ENCODE peak calls at places on chromosomes 5 and 9, in six cellular contexts. K, T, V, I, H and F are unnamed samples.

GRCh38 chr9:14563902-14564578 is 129.2 kb downstream of the ZDHHC21 start:
- DNase-seq in K (no peak), T (no peak), V (no peak), I (no peak), H (no peak), F (no peak)

GRCh38 chr5:142385194-142385593 is 60.4 kb upstream of the SPRY4 start:
- DNase-seq in K (no peak), T (no peak), V (no peak), I (no peak), H (no peak), F (no peak)

GRCh38 chr5:33662721-33663435 is 222.1 kb downstream of the TARS1 start:
- DNase-seq in K (no peak), T (no peak), V (no peak), I (no peak), H (no peak), F (no peak)

GRCh38 chr9:96100385-96100978 is 201.5 kb downstream of the HSD17B3 start:
- DNase-seq in K (no peak), T (no peak), V (no peak), I (no peak), H (no peak), F (no peak)

GRCh38 chr5:164091836-164092235 is 586.4 kb downstream of the MAT2B start:
- DNase-seq in K (no peak), T (no peak), V (no peak), I (no peak), H (no peak), F (no peak)

GRCh38 chr5:23639326-23639725 is 131.9 kb downstream of the PRDM9 start:
- DNase-seq in K (no peak), T (no peak), V (no peak), I (no peak), H (no peak), F (no peak)

GRCh38 chr9:10479172-10479571 is 133.6 kb downstream of the PTPRD start:
- DNase-seq in K (no peak), T (no peak), V (no peak), I (no peak), H (no peak), F (no peak)

GRCh38 chr5:172492991-172493390 is 38.7 kb upstream of the SH3PXD2B start:
- DNase-seq in K (no peak), T (no peak), V (no peak), I (no peak), H (peak; percentile 6), F (no peak)

GRCh38 chr9:121196389-121196788 is 5.3 kb downstream of the RAB14 start:
- DNase-seq in K (no peak), T (no peak), V (no peak), I (no peak), H (no peak), F (no peak)

GRCh38 chr9:92146610-92147009 is 31.4 kb upstream of the SPTLC1 start:
- DNase-seq in K (no peak), T (no peak), V (no peak), I (no peak), H (no peak), F (no peak)

GRCh38 chr5:160423025-160423554 is 1.4 kb downstream of the PTTG1 start:
- DNase-seq in K (no peak), T (no peak), V (no peak), I (no peak), H (no peak), F (no peak)

GRCh38 chr5:139207302-139208000 is 9.3 kb upstream of the SIL1 start:
- DNase-seq in K (no peak), T (no peak), V (no peak), I (no peak), H (no peak), F (no peak)

GRCh38 chr9:92295827-92296258 is 2.3 kb upstream of the IARS1 start:
- DNase-seq in K (no peak), T (no peak), V (no peak), I (no peak), H (no peak), F (no peak)

GRCh38 chr5:12320331-12320730 is 416.1 kb upstream of the CTNND2 start:
- DNase-seq in K (no peak), T (no peak), V (no peak), I (no peak), H (no peak), F (no peak)

GRCh38 chr5:4520557-4520956 is 619.6 kb upstream of the ADAMTS16 start:
- DNase-seq in K (no peak), T (no peak), V (no peak), I (no peak), H (no peak), F (no peak)

GRCh38 chr9:15484802-15485201 is 26.0 kb downstream of the PSIP1 start:
- DNase-seq in K (no peak), T (no peak), V (no peak), I (no peak), H (no peak), F (no peak)

GRCh38 chr9:104494808-104495207 is 9.3 kb upstream of the OR13F1 start:
- DNase-seq in K (no peak), T (no peak), V (no peak), I (no peak), H (no peak), F (no peak)

GRCh38 chr9:4832786-4833579 is 40.2 kb downstream of the RCL1 start:
- DNase-seq in K (no peak), T (peak; percentile 70), V (no peak), I (no peak), H (no peak), F (no peak)

GRCh38 chr5:154654484-154655375 is 100.4 kb upstream of the LARP1 start:
- DNase-seq in K (no peak), T (no peak), V (no peak), I (no peak), H (no peak), F (no peak)

GRCh38 chr9:37121881-37122280 is 1.5 kb downstream of the ZCCHC7 start:
- DNase-seq in K (no peak), T (no peak), V (no peak), I (no peak), H (no peak), F (no peak)

GRCh38 chr5:176364765-176365662 is at the start of gene ARL10:
- DNase-seq in K (peak; percentile 48), T (no peak), V (peak; percentile 36), I (peak; percentile 46), H (peak; percentile 47), F (peak; percentile 5)

GRCh38 chr5:150783422-150783928 is 4.9 kb downstream of the SMIM3 start:
- DNase-seq in K (peak; percentile 35), T (no peak), V (peak; percentile 83), I (no peak), H (peak; percentile 82), F (peak; percentile 75)

GRCh38 chr9:96327694-96328352 is 25.8 kb upstream of the HSD17B3 start:
- DNase-seq in K (no peak), T (peak; percentile 44), V (peak; percentile 55), I (peak; percentile 38), H (peak; percentile 24), F (peak; percentile 19)

GRCh38 chr9:130042406-130042930 is 521 bp downstream of the FNBP1 start:
- DNase-seq in K (peak; percentile 26), T (peak; percentile 39), V (no peak), I (peak; percentile 9), H (peak; percentile 37), F (peak; percentile 38)

GRCh38 chr9:130042931-130043653 is at the start of gene FNBP1:
- DNase-seq in K (peak; percentile 83), T (peak; percentile 83), V (peak; percentile 82), I (peak; percentile 83), H (peak; percentile 88), F (peak; percentile 82)

GRCh38 chr9:130039504-130040147 is 3.4 kb downstream of the FNBP1 start:
- DNase-seq in K (no peak), T (no peak), V (peak; percentile 49), I (no peak), H (no peak), F (no peak)

GRCh38 chr9:130041648-130042405 is 1.2 kb downstream of the FNBP1 start:
- DNase-seq in K (peak; percentile 22), T (no peak), V (no peak), I (peak; percentile 17), H (peak; percentile 29), F (no peak)

GRCh38 chr9:130040901-130041647 is 1.9 kb downstream of the FNBP1 start:
- DNase-seq in K (no peak), T (no peak), V (no peak), I (no peak), H (no peak), F (no peak)
- H3K4me3 ChIP-seq in K (peak overlapping the region; percentile 99), T (no peak overlapping the region), V (peak overlapping the region; percentile 89), I (peak overlapping the region; percentile 86), H (no peak overlapping the region), F (peak overlapping the region; percentile 89)

GRCh38 chr9:128321343-128321742 is 904 bp downstream of the TRUB2 start:
- DNase-seq in K (no peak), T (no peak), V (no peak), I (no peak), H (no peak), F (no peak)
- H3K4me3 ChIP-seq in K (peak overlapping the region; percentile 86), T (peak overlapping the region; percentile 74), V (no peak overlapping the region), I (peak overlapping the region; percentile 70), H (no peak overlapping the region), F (no peak overlapping the region)

GRCh38 chr5:138111937-138112336 is 27.3 kb downstream of the NME5 start:
- DNase-seq in K (no peak), T (no peak), V (no peak), I (no peak), H (no peak), F (no peak)

GRCh38 chr5:138107213-138107612 is 23.4 kb downstream of the WNT8A start:
- DNase-seq in K (no peak), T (no peak), V (no peak), I (no peak), H (no peak), F (no peak)

GRCh38 chr5:138109463-138110265 is 25.8 kb downstream of the WNT8A start:
- DNase-seq in K (no peak), T (no peak), V (no peak), I (no peak), H (no peak), F (no peak)

GRCh38 chr5:138110266-138110963 is 26.6 kb downstream of the WNT8A start:
- DNase-seq in K (no peak), T (no peak), V (no peak), I (peak; percentile 18), H (no peak), F (peak; percentile 30)

DNA sequence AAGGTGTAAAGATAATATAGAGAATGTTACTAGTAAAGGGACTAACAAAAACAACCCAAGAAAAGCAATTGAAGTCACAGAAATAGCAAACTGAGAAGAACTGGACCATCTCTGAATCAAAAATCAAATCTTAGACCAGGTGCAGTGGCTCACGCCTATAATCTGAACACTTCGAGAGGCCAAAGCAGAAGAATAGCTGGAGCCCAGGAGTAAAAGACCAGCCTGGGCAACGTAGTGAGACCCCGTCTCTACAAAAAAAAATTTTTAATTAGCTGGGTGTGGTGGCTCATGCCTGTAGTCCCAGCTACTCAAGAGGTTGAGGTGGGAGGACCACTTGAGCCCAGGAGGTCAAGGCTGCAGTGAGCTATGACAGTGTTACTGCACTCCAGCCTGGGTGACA is 27.3 kb downstream of the WNT8A start:
- DNase-seq in K (no peak), T (no peak), V (no peak), I (no peak), H (no peak), F (no peak)
- H3K4me3 ChIP-seq in K (no peak overlapping the region), T (no peak overlapping the region), V (no peak overlapping the region), I (no peak overlapping the region), H (no peak overlapping the region), F (no peak overlapping the region)

DNA sequence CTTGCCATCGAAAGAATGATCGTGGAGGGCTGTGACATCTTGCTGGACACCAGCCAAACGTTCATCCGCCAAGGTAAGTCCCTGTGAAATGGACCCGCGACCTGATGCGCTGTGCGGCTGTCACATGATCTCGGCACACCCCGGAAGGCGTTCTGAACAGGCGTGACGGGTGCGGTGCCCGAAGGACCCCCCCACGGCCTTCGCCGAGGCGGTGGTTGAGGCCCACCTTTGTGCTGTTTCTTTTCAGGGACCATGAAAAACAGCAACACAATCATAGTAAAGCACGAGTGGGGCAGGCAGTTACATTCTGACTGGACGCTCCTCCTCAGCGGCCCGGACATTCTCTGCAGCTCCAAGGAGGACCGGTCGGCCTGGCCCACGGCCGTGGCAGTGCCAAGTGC is 126.7 kb downstream of the RASGRF2 start:
- DNase-seq in K (no peak), T (no peak), V (no peak), I (no peak), H (no peak), F (no peak)
- H3K4me3 ChIP-seq in K (peak overlapping the region; percentile 20), T (no peak overlapping the region), V (no peak overlapping the region), I (no peak overlapping the region), H (no peak overlapping the region), F (no peak overlapping the region)